ENCODE peak calls at places on chromosome 5, in six cellular contexts. One of them, this sample, is unnamed.
A peak's percentile ranks its signal among the peaks of the same experiment; 100 is the strongest.

GRCh38 chr5:145056805-145057204 is 778.3 kb downstream of the PRELID2 start:
- DNase-seq in HCT116: no peak
- DNase-seq in stomach: no peak
- DNase-seq in H1: no peak
- DNase-seq in K562: no peak
- DNase-seq in vagina: no peak
- DNase-seq in this sample: no peak

GRCh38 chr5:94702729-94703128 is 84.3 kb downstream of the SLF1 start:
- DNase-seq in HCT116: no peak
- DNase-seq in stomach: no peak
- DNase-seq in H1: no peak
- DNase-seq in K562: no peak
- DNase-seq in vagina: no peak
- DNase-seq in this sample: no peak

GRCh38 chr5:119286516-119287488 is 69.0 kb upstream of the TNFAIP8 start:
- DNase-seq in HCT116: no peak
- DNase-seq in stomach: no peak
- DNase-seq in H1: no peak
- DNase-seq in K562: no peak
- DNase-seq in vagina: no peak
- DNase-seq in this sample: no peak

GRCh38 chr5:124064956-124065355 is 553.0 kb downstream of the CSNK1G3 start:
- DNase-seq in HCT116: no peak
- DNase-seq in stomach: no peak
- DNase-seq in H1: no peak
- DNase-seq in K562: no peak
- DNase-seq in vagina: no peak
- DNase-seq in this sample: no peak

GRCh38 chr5:123089572-123089970 is 530 bp downstream of the PRDM6 start:
- DNase-seq in HCT116: no peak
- DNase-seq in stomach: no peak
- DNase-seq in H1: peak; percentile 83
- DNase-seq in K562: no peak
- DNase-seq in vagina: no peak
- DNase-seq in this sample: no peak

GRCh38 chr5:149317281-149318048 is 27.8 kb upstream of the GRPEL2 start:
- DNase-seq in HCT116: peak; percentile 23
- DNase-seq in stomach: peak; percentile 34
- DNase-seq in H1: no peak
- DNase-seq in K562: peak; percentile 68
- DNase-seq in vagina: no peak
- DNase-seq in this sample: no peak

GRCh38 chr5:24381861-24382460 is 262.8 kb downstream of the CDH10 start:
- DNase-seq in HCT116: no peak
- DNase-seq in stomach: no peak
- DNase-seq in H1: no peak
- DNase-seq in K562: no peak
- DNase-seq in vagina: no peak
- DNase-seq in this sample: no peak

GRCh38 chr5:51378778-51379652 is 4.2 kb upstream of the ISL1 start:
- DNase-seq in HCT116: no peak
- DNase-seq in stomach: no peak
- DNase-seq in H1: no peak
- DNase-seq in K562: no peak
- DNase-seq in vagina: no peak
- DNase-seq in this sample: no peak

GRCh38 chr5:37840036-37840909 is at the start of gene GDNF:
- DNase-seq in HCT116: no peak
- DNase-seq in stomach: peak; percentile 34
- DNase-seq in H1: peak; percentile 76
- DNase-seq in K562: no peak
- DNase-seq in vagina: no peak
- DNase-seq in this sample: no peak

GRCh38 chr5:126285307-126285706 is 137.9 kb upstream of the GRAMD2B start:
- DNase-seq in HCT116: no peak
- DNase-seq in stomach: no peak
- DNase-seq in H1: no peak
- DNase-seq in K562: no peak
- DNase-seq in vagina: no peak
- DNase-seq in this sample: no peak

GRCh38 chr5:180286-180918 is 10.9 kb upstream of the LRRC14B start:
- DNase-seq in HCT116: no peak
- DNase-seq in stomach: no peak
- DNase-seq in H1: no peak
- DNase-seq in K562: no peak
- DNase-seq in vagina: no peak
- DNase-seq in this sample: no peak

GRCh38 chr5:133404724-133405123 is 207.6 kb downstream of the FSTL4 start:
- DNase-seq in HCT116: no peak
- DNase-seq in stomach: no peak
- DNase-seq in H1: peak; percentile 49
- DNase-seq in K562: no peak
- DNase-seq in vagina: peak; percentile 58
- DNase-seq in this sample: no peak

GRCh38 chr5:105015098-105015497 is 1452.5 kb upstream of the NUDT12 start:
- DNase-seq in HCT116: no peak
- DNase-seq in stomach: no peak
- DNase-seq in H1: no peak
- DNase-seq in K562: no peak
- DNase-seq in vagina: no peak
- DNase-seq in this sample: no peak

GRCh38 chr5:387491-388265 is 55.3 kb upstream of the EXOC3 start:
- DNase-seq in HCT116: no peak
- DNase-seq in stomach: no peak
- DNase-seq in H1: no peak
- DNase-seq in K562: no peak
- DNase-seq in vagina: peak; percentile 72
- DNase-seq in this sample: peak; percentile 2

GRCh38 chr5:27472000-27472763 is 433.8 kb upstream of the CDH9 start:
- DNase-seq in HCT116: no peak
- DNase-seq in stomach: no peak
- DNase-seq in H1: peak; percentile 54
- DNase-seq in K562: peak; percentile 65
- DNase-seq in vagina: no peak
- DNase-seq in this sample: no peak

GRCh38 chr5:91074615-91075014 is 308.5 kb downstream of the ARRDC3 start:
- DNase-seq in HCT116: no peak
- DNase-seq in stomach: no peak
- DNase-seq in H1: no peak
- DNase-seq in K562: no peak
- DNase-seq in vagina: no peak
- DNase-seq in this sample: no peak

GRCh38 chr5:149611327-149611726 is 30.0 kb downstream of the ARHGEF37 start:
- DNase-seq in HCT116: no peak
- DNase-seq in stomach: no peak
- DNase-seq in H1: no peak
- DNase-seq in K562: no peak
- DNase-seq in vagina: no peak
- DNase-seq in this sample: no peak

GRCh38 chr5:173240091-173241050 is 5.4 kb upstream of the NKX2-5 start:
- DNase-seq in HCT116: no peak
- DNase-seq in stomach: no peak
- DNase-seq in H1: no peak
- DNase-seq in K562: no peak
- DNase-seq in vagina: no peak
- DNase-seq in this sample: no peak

GRCh38 chr5:138032028-138032571 is 779 bp downstream of the FAM13B start:
- DNase-seq in HCT116: no peak
- DNase-seq in stomach: peak; percentile 64
- DNase-seq in H1: no peak
- DNase-seq in K562: no peak
- DNase-seq in vagina: peak; percentile 89
- DNase-seq in this sample: peak; percentile 43

GRCh38 chr5:39394946-39395345 is 29.8 kb downstream of the DAB2 start:
- DNase-seq in HCT116: no peak
- DNase-seq in stomach: no peak
- DNase-seq in H1: no peak
- DNase-seq in K562: no peak
- DNase-seq in vagina: no peak
- DNase-seq in this sample: no peak

GRCh38 chr5:74916831-74917710 is 50.9 kb upstream of the FAM169A start:
- DNase-seq in HCT116: no peak
- DNase-seq in stomach: peak; percentile 40
- DNase-seq in H1: no peak
- DNase-seq in K562: no peak
- DNase-seq in vagina: no peak
- DNase-seq in this sample: no peak

GRCh38 chr5:74919041-74919440 is 52.9 kb upstream of the FAM169A start:
- DNase-seq in HCT116: no peak
- DNase-seq in stomach: no peak
- DNase-seq in H1: no peak
- DNase-seq in K562: no peak
- DNase-seq in vagina: no peak
- DNase-seq in this sample: no peak

GRCh38 chr5:74919487-74919886 is 53.3 kb upstream of the FAM169A start:
- DNase-seq in HCT116: peak; percentile 47
- DNase-seq in stomach: no peak
- DNase-seq in H1: no peak
- DNase-seq in K562: peak; percentile 73
- DNase-seq in vagina: no peak
- DNase-seq in this sample: peak; percentile 12

GRCh38 chr5:74918232-74918669 is 52.1 kb upstream of the FAM169A start:
- DNase-seq in HCT116: no peak
- DNase-seq in stomach: no peak
- DNase-seq in H1: no peak
- DNase-seq in K562: no peak
- DNase-seq in vagina: no peak
- DNase-seq in this sample: no peak

GRCh38 chr5:74915488-74915887 is 49.3 kb upstream of the FAM169A start:
- DNase-seq in HCT116: no peak
- DNase-seq in stomach: no peak
- DNase-seq in H1: no peak
- DNase-seq in K562: no peak
- DNase-seq in vagina: no peak
- DNase-seq in this sample: no peak
- H3K27ac ChIP-seq in HCT116: no peak overlapping the region
- H3K27ac ChIP-seq in stomach: no peak overlapping the region
- H3K27ac ChIP-seq in H1: no peak overlapping the region
- H3K27ac ChIP-seq in K562: no peak overlapping the region
- H3K27ac ChIP-seq in vagina: no peak overlapping the region
- H3K27ac ChIP-seq in this sample: no peak overlapping the region

DNA sequence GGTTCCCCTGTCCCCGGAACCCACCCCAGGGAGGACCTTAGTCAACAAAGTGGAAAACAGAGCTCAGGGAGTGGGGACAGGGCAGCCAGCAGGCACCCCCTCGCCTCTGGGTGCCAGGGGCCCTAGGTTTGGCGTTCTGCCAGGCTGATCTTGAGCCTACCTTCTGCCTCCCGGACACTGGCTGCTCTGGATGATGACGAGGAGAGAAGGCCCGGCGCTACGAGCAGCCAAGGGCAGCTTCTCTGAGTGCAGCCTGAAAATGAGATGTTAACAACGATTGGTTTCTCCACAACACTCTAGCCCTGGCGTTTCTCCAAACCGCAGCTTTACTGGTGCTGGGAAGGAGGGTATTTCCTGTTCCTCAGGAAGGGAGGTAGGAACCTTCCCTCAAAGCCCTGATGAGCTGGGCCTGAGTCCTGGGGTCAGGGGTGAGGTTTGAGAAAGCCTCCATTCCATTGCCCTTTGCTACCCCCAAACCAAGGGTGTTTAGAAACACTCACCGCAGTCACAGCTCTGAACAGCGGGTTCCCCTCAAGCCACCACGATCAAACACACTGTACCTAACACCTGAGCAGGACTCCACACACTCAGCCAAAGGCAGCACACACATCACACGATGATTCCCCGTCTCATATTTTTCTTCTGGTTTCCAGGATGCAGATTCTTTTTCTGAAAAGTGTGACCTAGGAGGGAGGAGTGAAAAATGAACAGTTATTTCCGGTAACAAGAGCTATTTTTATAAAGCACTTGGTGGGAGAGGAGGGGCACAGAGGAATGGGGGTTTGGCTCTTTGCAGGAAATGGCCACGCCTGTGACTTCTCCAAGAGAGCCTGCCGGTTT is at the start of gene STING1:
- DNase-seq in HCT116: peak; percentile 71
- DNase-seq in stomach: peak; percentile 85
- DNase-seq in H1: no peak
- DNase-seq in K562: peak; percentile 76
- DNase-seq in vagina: no peak
- DNase-seq in this sample: peak; percentile 89
- TF ChIP-seq POLR2AphosphoS5 in HCT116: peak; percentile 66
- TF ChIP-seq POLR2AphosphoS5 in stomach: peak; percentile 44
- TF ChIP-seq POLR2AphosphoS5 in H1: no peak
- TF ChIP-seq POLR2AphosphoS5 in K562: peak; percentile 68
- TF ChIP-seq POLR2AphosphoS5 in vagina: peak; percentile 76
- TF ChIP-seq POLR2AphosphoS5 in this sample: peak; percentile 82

GRCh38 chr5:16464664-16465543 is 696 bp downstream of the ZNF622 start:
- DNase-seq in HCT116: no peak
- DNase-seq in stomach: no peak
- DNase-seq in H1: no peak
- DNase-seq in K562: no peak
- DNase-seq in vagina: no peak
- DNase-seq in this sample: no peak

GRCh38 chr5:16461782-16462181 is 3.8 kb downstream of the ZNF622 start:
- DNase-seq in HCT116: no peak
- DNase-seq in stomach: no peak
- DNase-seq in H1: no peak
- DNase-seq in K562: no peak
- DNase-seq in vagina: no peak
- DNase-seq in this sample: no peak

GRCh38 chr5:16467363-16468219 is 2.0 kb upstream of the ZNF622 start:
- DNase-seq in HCT116: no peak
- DNase-seq in stomach: no peak
- DNase-seq in H1: no peak
- DNase-seq in K562: peak; percentile 35
- DNase-seq in vagina: no peak
- DNase-seq in this sample: no peak

GRCh38 chr5:16461026-16461425 is 4.6 kb downstream of the ZNF622 start:
- DNase-seq in HCT116: no peak
- DNase-seq in stomach: no peak
- DNase-seq in H1: no peak
- DNase-seq in K562: no peak
- DNase-seq in vagina: no peak
- DNase-seq in this sample: no peak

GRCh38 chr5:16465544-16466432 is at the start of gene ZNF622:
- DNase-seq in HCT116: peak; percentile 77
- DNase-seq in stomach: peak; percentile 93
- DNase-seq in H1: peak; percentile 86
- DNase-seq in K562: peak; percentile 89
- DNase-seq in vagina: peak; percentile 91
- DNase-seq in this sample: peak; percentile 91
- H3K27ac ChIP-seq in HCT116: peak within 1 kb of the TSS; percentile 60
- H3K27ac ChIP-seq in stomach: peak within 1 kb of the TSS; percentile 88
- H3K27ac ChIP-seq in H1: peak within 1 kb of the TSS; percentile 47
- H3K27ac ChIP-seq in K562: peak within 1 kb of the TSS; percentile 85
- H3K27ac ChIP-seq in vagina: peak within 1 kb of the TSS; percentile 79
- H3K27ac ChIP-seq in this sample: peak within 1 kb of the TSS; percentile 78

DNA sequence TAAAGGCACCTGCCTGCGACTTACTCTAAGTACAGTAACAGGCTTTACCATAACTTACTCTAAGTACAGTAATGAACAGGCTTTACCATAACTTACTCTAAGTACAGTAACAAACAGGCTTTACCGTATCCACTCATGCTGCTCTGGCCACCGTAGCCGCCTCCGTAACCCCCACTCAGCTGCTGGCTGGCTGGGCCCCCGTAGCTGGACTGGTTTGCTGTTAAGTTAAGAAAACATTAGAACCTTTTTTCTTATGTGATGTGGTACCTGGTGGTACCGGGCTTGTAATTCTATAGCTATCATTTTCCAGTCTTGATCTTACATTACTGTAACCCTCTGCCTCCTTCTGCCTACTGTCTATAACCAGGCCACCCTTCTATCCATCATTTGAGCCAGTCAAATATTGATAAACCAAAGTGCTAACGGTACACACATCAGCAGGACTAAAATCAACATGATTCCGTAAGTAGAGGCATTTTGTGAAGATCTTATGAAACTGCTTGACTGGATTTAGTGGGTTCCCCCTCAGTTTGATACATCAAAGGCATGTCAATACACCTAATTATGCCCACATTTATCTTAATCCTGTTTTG is 7.4 kb downstream of the HNRNPH1 start:
- DNase-seq in HCT116: no peak
- DNase-seq in stomach: no peak
- DNase-seq in H1: no peak
- DNase-seq in K562: no peak
- DNase-seq in vagina: no peak
- DNase-seq in this sample: no peak
- TF ChIP-seq POLR2AphosphoS5 in HCT116: no peak
- TF ChIP-seq POLR2AphosphoS5 in stomach: no peak
- TF ChIP-seq POLR2AphosphoS5 in H1: no peak
- TF ChIP-seq POLR2AphosphoS5 in K562: peak; percentile 21
- TF ChIP-seq POLR2AphosphoS5 in vagina: no peak
- TF ChIP-seq POLR2AphosphoS5 in this sample: no peak